ENCODE peak calls at places on chromosomes 7 and 10, in eight cellular contexts. M is psoas muscle, K is stomach, Q is HepG2, Y is aorta, O is foreskin keratinocyte, L is uterus, C is fibroblast of lung. N is an unnamed sample.
A peak's percentile ranks its signal among the peaks of the same experiment; 100 is the strongest.

GRCh38 chr7:3309140-3309539 is 8.1 kb downstream of the SDK1 start:
- DNase-seq in O (peak; percentile 52), K (no peak), L (no peak), Q (no peak), M (no peak), C (peak; percentile 59), Y (no peak), N (peak; percentile 59)

GRCh38 chr10:75019360-75019759 is 92.1 kb upstream of the SAMD8 start:
- DNase-seq in C (peak; percentile 53), K (no peak), Y (no peak), Q (no peak), O (no peak), M (no peak), L (no peak), N (peak; percentile 36)

GRCh38 chr7:1928555-1929348 is 258.7 kb downstream of the ELFN1 start:
- DNase-seq in L (no peak), Y (no peak), Q (no peak), O (no peak), M (no peak), K (peak; percentile 92), C (no peak), N (no peak)

GRCh38 chr10:118698421-118698820 is 56.3 kb downstream of the CACUL1 start:
- DNase-seq in Q (peak; percentile 10), K (peak; percentile 36), M (no peak), Y (no peak), C (peak; percentile 33), O (peak; percentile 22), L (no peak), N (peak; percentile 29)

GRCh38 chr10:73940634-73941221 is 29.8 kb downstream of the PLAU start:
- DNase-seq in K (peak; percentile 86), O (no peak), M (peak; percentile 90), C (peak; percentile 70), Q (peak; percentile 32), Y (peak; percentile 97), L (peak; percentile 83), N (peak; percentile 85)

GRCh38 chr7:14936530-14936929 is 34.0 kb upstream of the DGKB start:
- DNase-seq in Q (no peak), L (peak; percentile 47), M (no peak), O (no peak), Y (no peak), C (peak; percentile 30), K (no peak), N (no peak)

GRCh38 chr7:22082886-22083710 is 137.4 kb upstream of the CDCA7L start:
- DNase-seq in L (peak; percentile 84), O (peak; percentile 40), K (peak; percentile 88), C (peak; percentile 72), Y (peak; percentile 98), Q (peak; percentile 38), M (peak; percentile 87), N (peak; percentile 78)

GRCh38 chr10:1169186-1169885 is 113.2 kb downstream of the WDR37 start:
- DNase-seq in Y (peak; percentile 67), K (no peak), M (no peak), L (no peak), Q (no peak), C (no peak), O (no peak), N (no peak)

GRCh38 chr10:10792681-10793080 is 225.0 kb upstream of the CELF2 start:
- DNase-seq in C (peak; percentile 70), O (peak; percentile 83), M (no peak), Q (no peak), L (no peak), K (no peak), Y (no peak), N (peak; percentile 71)

GRCh38 chr10:73423309-73423708 is 9.5 kb upstream of the ANXA7 start:
- DNase-seq in Q (no peak), K (no peak), C (no peak), O (no peak), L (no peak), M (no peak), Y (no peak), N (no peak)

GRCh38 chr7:36165059-36165458 is 12.0 kb downstream of the EEPD1 start:
- DNase-seq in C (peak; percentile 36), O (no peak), Y (no peak), Q (peak; percentile 96), M (no peak), L (no peak), K (no peak), N (no peak)

GRCh38 chr7:55245271-55245723 is 119.8 kb upstream of the LANCL2 start:
- DNase-seq in K (no peak), C (peak; percentile 75), Q (peak; percentile 4), L (no peak), Y (no peak), M (no peak), O (no peak), N (peak; percentile 38)

GRCh38 chr10:100883322-100883821 is 29.4 kb upstream of the SLF2 start:
- DNase-seq in O (no peak), Y (peak; percentile 71), Q (no peak), C (no peak), L (peak; percentile 61), M (no peak), K (no peak), N (no peak)

GRCh38 chr10:124225468-124226270 is 132.3 kb upstream of the CHST15 start:
- DNase-seq in M (no peak), K (peak; percentile 24), Y (peak; percentile 59), Q (no peak), L (no peak), C (no peak), O (no peak), N (no peak)

GRCh38 chr7:927031-927671 is 27.3 kb downstream of the ADAP1 start:
- DNase-seq in M (no peak), L (no peak), Q (peak; percentile 31), C (no peak), O (no peak), Y (peak; percentile 54), K (peak; percentile 16), N (no peak)

GRCh38 chr10:129491123-129491734 is 24.2 kb downstream of the MGMT start:
- DNase-seq in K (no peak), Q (no peak), C (peak; percentile 38), Y (no peak), L (no peak), M (no peak), O (no peak), N (no peak)

GRCh38 chr7:968205-968754 is 7.1 kb downstream of the COX19 start:
- DNase-seq in Q (no peak), K (no peak), O (no peak), C (no peak), M (no peak), L (no peak), Y (no peak), N (no peak)

GRCh38 chr10:34288634-34289033 is 526.5 kb downstream of the PARD3 start:
- DNase-seq in O (peak; percentile 47), C (peak; percentile 55), M (no peak), Y (no peak), L (no peak), Q (no peak), K (no peak), N (peak; percentile 43)

GRCh38 chr10:43390791-43391190 is 18.2 kb downstream of the HNRNPF start:
- DNase-seq in C (peak; percentile 60), O (no peak), K (no peak), L (no peak), M (no peak), Y (no peak), Q (peak; percentile 42), N (no peak)

GRCh38 chr7:10919923-10920322 is 53.7 kb upstream of the PHF14 start:
- DNase-seq in C (no peak), K (no peak), O (no peak), M (no peak), L (no peak), Q (no peak), Y (no peak), N (no peak)

GRCh38 chr7:114628362-114628761 is 213.7 kb downstream of the FOXP2 start:
- DNase-seq in Y (no peak), L (no peak), C (no peak), Q (no peak), K (no peak), M (no peak), O (no peak), N (no peak)

GRCh38 chr7:106590209-106590816 is 70.6 kb downstream of the CCDC71L start:
- DNase-seq in M (no peak), K (no peak), C (no peak), L (no peak), Y (no peak), Q (no peak), O (no peak), N (no peak)

GRCh38 chr10:71812016-71812912 is 38.8 kb downstream of the PSAP start:
- DNase-seq in K (peak; percentile 78), Y (peak; percentile 93), M (peak; percentile 72), O (no peak), L (peak; percentile 53), C (peak; percentile 44), Q (peak; percentile 27), N (peak; percentile 83)

GRCh38 chr10:31905586-31905985 is 23.0 kb downstream of the ARHGAP12 start:
- DNase-seq in Q (no peak), C (no peak), L (no peak), M (no peak), Y (no peak), K (no peak), O (no peak), N (no peak)
- H3K27ac ChIP-seq in Q (no peak overlapping the region), C (no peak overlapping the region), L (no peak overlapping the region), M (no peak overlapping the region), Y (no peak overlapping the region), K (no peak overlapping the region), O (no peak overlapping the region), N (no peak overlapping the region)

DNA sequence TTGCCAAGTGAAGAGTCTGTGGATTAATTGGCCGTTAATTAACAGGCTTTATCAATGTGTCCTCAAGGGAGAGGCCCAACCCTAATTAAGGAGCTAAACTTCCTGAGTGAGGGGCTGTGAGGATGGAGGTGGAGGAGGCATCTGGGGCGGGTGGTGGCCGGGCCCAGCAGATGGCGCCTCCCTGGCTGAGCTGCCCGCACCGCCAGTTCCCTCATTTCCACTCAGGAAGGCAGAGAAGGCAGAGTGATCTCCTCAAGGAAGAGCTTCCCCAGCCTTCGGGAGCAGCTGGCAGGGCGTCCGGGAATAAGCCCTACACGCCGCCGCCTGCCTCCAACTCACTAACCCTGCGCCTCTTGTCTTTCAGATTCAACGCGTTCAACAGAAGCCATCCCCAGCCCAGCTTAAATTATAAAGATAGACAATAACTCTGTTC is 112.2 kb downstream of the CYTH3 start:
- DNase-seq in Q (no peak), L (peak; percentile 79), M (peak; percentile 71), Y (peak; percentile 90), C (peak; percentile 82), O (no peak), K (peak; percentile 51), N (peak; percentile 55)
- H3K27ac ChIP-seq in Q (no peak overlapping the region), L (peak overlapping the region; percentile 63), M (no peak overlapping the region), Y (no peak overlapping the region), C (peak overlapping the region; percentile 60), O (no peak overlapping the region), K (peak overlapping the region; percentile 10), N (peak overlapping the region; percentile 39)

DNA sequence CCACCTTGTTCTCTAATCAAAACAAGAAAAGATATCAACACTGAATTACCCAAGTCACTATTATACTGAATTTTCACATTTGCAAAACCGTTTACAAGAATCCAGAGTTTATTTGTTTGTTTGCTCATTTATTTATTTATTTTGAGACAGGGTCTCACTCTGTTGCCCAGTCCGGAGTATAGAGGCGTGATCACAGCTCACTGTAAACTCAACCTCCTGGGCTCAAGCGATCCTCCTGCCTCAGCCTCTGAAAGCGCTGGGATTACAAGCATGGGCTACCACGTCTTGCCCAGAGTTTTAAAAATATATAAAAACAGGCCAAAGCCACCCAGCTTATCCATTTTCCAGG is 8.5 kb downstream of the CREB3L2 start:
- DNase-seq in Q (no peak), C (no peak), M (no peak), L (no peak), Y (no peak), O (no peak), K (no peak), N (no peak)
- H3K27ac ChIP-seq in Q (peak overlapping the region; percentile 92), C (peak overlapping the region; percentile 85), M (peak overlapping the region; percentile 25), L (peak overlapping the region; percentile 95), Y (peak overlapping the region; percentile 73), O (no peak overlapping the region), K (peak overlapping the region; percentile 95), N (peak overlapping the region; percentile 65)

GRCh38 chr7:152076324-152076821 is 50.9 kb downstream of the GALNT11 start:
- DNase-seq in M (no peak), C (peak; percentile 11), Q (peak; percentile 18), K (peak; percentile 42), Y (no peak), L (no peak), O (no peak), N (peak; percentile 12)
- H3K27ac ChIP-seq in M (peak overlapping the region; percentile 56), C (no peak overlapping the region), Q (no peak overlapping the region), K (peak overlapping the region; percentile 72), Y (no peak overlapping the region), L (no peak overlapping the region), O (no peak overlapping the region), N (no peak overlapping the region)